ENCODE peak calls at places on chromosomes 4 and X, in eight cellular contexts. U is nephron progenitor cell; I is T-helper 1 cell; K is HCT116; H is progenitor cell of endocrine pancreas; X is stimulated activated CD4-positive, alpha-beta T cell treated with anti-CD3 and anti-CD28 coated beads, Interleukin-4, amount 100 ng/mL, for 48 hours; R is C1 segment of cervical spinal cord; W is T1000. B is an unnamed sample.

GRCh38 chrX:81996166-81996565 is 794.3 kb downstream of the SH3BGRL start:
- DNase-seq in U (no peak), I (no peak), K (no peak), H (no peak), X (no peak), R (no peak), W (no peak), B (no peak)

GRCh38 chr4:121228851-121229250 is 64.7 kb upstream of the TNIP3 start:
- DNase-seq in U (no peak), I (no peak), K (no peak), H (no peak), X (no peak), R (no peak), W (no peak), B (no peak)

GRCh38 chrX:84168574-84168973 is 19.4 kb downstream of the RPS6KA6 start:
- DNase-seq in U (no peak), I (no peak), K (no peak), H (no peak), X (no peak), R (no peak), W (no peak), B (no peak)

GRCh38 chr4:168129802-168130201 is 37.5 kb downstream of the ANXA10 start:
- DNase-seq in U (no peak), I (no peak), K (no peak), H (no peak), X (no peak), R (no peak), W (no peak), B (no peak)

GRCh38 chrX:16839852-16840460 is 30.2 kb downstream of the RBBP7 start:
- DNase-seq in U (no peak), I (no peak), K (no peak), H (no peak), X (no peak), R (no peak), W (peak; percentile 1), B (no peak)

GRCh38 chrX:40893251-40893910 is 158.0 kb upstream of the MED14 start:
- DNase-seq in U (no peak), I (no peak), K (no peak), H (no peak), X (no peak), R (no peak), W (no peak), B (no peak)

GRCh38 chrX:6778547-6779231 is 243.8 kb upstream of the VCX3A start:
- DNase-seq in U (peak; percentile 2), I (no peak), K (no peak), H (no peak), X (no peak), R (peak; percentile 31), W (no peak), B (no peak)

GRCh38 chr4:36039031-36039430 is 205.3 kb downstream of the ARAP2 start:
- DNase-seq in U (no peak), I (no peak), K (no peak), H (no peak), X (no peak), R (no peak), W (no peak), B (no peak)

GRCh38 chr4:108868606-108869227 is 105.9 kb upstream of the ETNPPL start:
- DNase-seq in U (no peak), I (no peak), K (no peak), H (no peak), X (no peak), R (no peak), W (no peak), B (no peak)

GRCh38 chr4:23438764-23439163 is 451.1 kb downstream of the PPARGC1A start:
- DNase-seq in U (no peak), I (no peak), K (no peak), H (no peak), X (no peak), R (no peak), W (peak; percentile 18), B (no peak)

GRCh38 chrX:32185160-32185559 is 1026.2 kb downstream of the DMD start:
- DNase-seq in U (no peak), I (no peak), K (no peak), H (no peak), X (no peak), R (no peak), W (no peak), B (no peak)

GRCh38 chr4:80017125-80017854 is 55.7 kb downstream of the ANTXR2 start:
- DNase-seq in U (no peak), I (no peak), K (no peak), H (no peak), X (no peak), R (no peak), W (no peak), B (no peak)

GRCh38 chrX:153649178-153649914 is 2.3 kb downstream of the DUSP9 start:
- DNase-seq in U (peak; percentile 49), I (peak; percentile 23), K (no peak), H (no peak), X (no peak), R (no peak), W (no peak), B (no peak)

GRCh38 chr4:754221-755120 is 48.8 kb downstream of the PCGF3 start:
- DNase-seq in U (no peak), I (no peak), K (no peak), H (no peak), X (no peak), R (no peak), W (no peak), B (no peak)

GRCh38 chrX:144531877-144532276 is 648.0 kb downstream of the UBE2NL start:
- DNase-seq in U (no peak), I (no peak), K (no peak), H (no peak), X (no peak), R (no peak), W (no peak), B (no peak)

GRCh38 chr4:180028682-180029081 is 2214.5 kb upstream of the TENM3 start:
- DNase-seq in U (peak; percentile 67), I (no peak), K (peak; percentile 33), H (peak; percentile 16), X (no peak), R (no peak), W (no peak), B (no peak)

GRCh38 chr4:128862608-128863313 is 53.3 kb downstream of the JADE1 start:
- DNase-seq in U (peak; percentile 7), I (peak; percentile 26), K (no peak), H (no peak), X (peak; percentile 14), R (no peak), W (no peak), B (no peak)

GRCh38 chr4:6368601-6369000 is 99.0 kb downstream of the WFS1 start:
- DNase-seq in U (no peak), I (no peak), K (no peak), H (no peak), X (no peak), R (no peak), W (no peak), B (no peak)

GRCh38 chr4:62901101-62901500 is 1508.1 kb downstream of the TECRL start:
- DNase-seq in U (no peak), I (no peak), K (no peak), H (no peak), X (no peak), R (no peak), W (no peak), B (no peak)